ENCODE peak calls at places on chromosomes 3 and 15, in four cellular contexts. S, Q, E and R are unnamed samples.

GRCh38 chr15:59622289-59622688 is 10.7 kb downstream of the GCNT3 start:
- DNase-seq in S (peak; percentile 39), Q (no peak), E (peak; percentile 33), R (peak; percentile 44)

GRCh38 chr3:27971600-27971999 is 249.5 kb upstream of the EOMES start:
- DNase-seq in S (no peak), E (no peak), Q (no peak), R (no peak)

GRCh38 chr3:43747641-43748040 is 56.9 kb downstream of the ABHD5 start:
- DNase-seq in Q (no peak), E (no peak), S (no peak), R (no peak)

GRCh38 chr3:130963878-130964277 is 62.7 kb downstream of the ASTE1 start:
- DNase-seq in Q (no peak), E (no peak), S (no peak), R (peak; percentile 51)

GRCh38 chr15:60423540-60423939 is 25.8 kb upstream of the ANXA2 start:
- DNase-seq in S (no peak), Q (no peak), E (no peak), R (no peak)

GRCh38 chr3:177336841-177337430 is 139.7 kb upstream of the TBL1XR1 start:
- DNase-seq in S (no peak), E (no peak), Q (no peak), R (no peak)

GRCh38 chr3:131729561-131729960 is 226.8 kb upstream of the MRPL3 start:
- DNase-seq in E (no peak), Q (no peak), S (no peak), R (peak; percentile 9)

GRCh38 chr3:9396301-9396631 is 1.1 kb upstream of the SETD5 start:
- DNase-seq in Q (peak; percentile 72), S (peak; percentile 24), E (peak; percentile 85), R (peak; percentile 95)

GRCh38 chr15:48283361-48284157 is 47.7 kb upstream of the DUT start:
- DNase-seq in E (no peak), S (no peak), Q (no peak), R (no peak)

GRCh38 chr3:172388412-172389078 is 59.7 kb downstream of the GHSR start:
- DNase-seq in E (no peak), Q (no peak), S (no peak), R (no peak)

GRCh38 chr15:40843885-40844542 is at the start of gene SPINT1:
- DNase-seq in Q (no peak), E (peak; percentile 86), S (peak; percentile 43), R (no peak)

GRCh38 chr15:100330629-100331215 is 11.1 kb downstream of the ADAMTS17 start:
- DNase-seq in S (no peak), E (no peak), Q (no peak), R (no peak)

GRCh38 chr3:187678869-187679268 is 8.7 kb upstream of the SST start:
- DNase-seq in Q (no peak), S (no peak), E (peak; percentile 32), R (peak; percentile 39)

GRCh38 chr3:132064114-132064513 is 29.3 kb upstream of the CPNE4 start:
- DNase-seq in Q (no peak), E (no peak), S (no peak), R (no peak)

GRCh38 chr3:44398853-44399252 is 60.3 kb downstream of the TCAIM start:
- DNase-seq in E (no peak), Q (no peak), S (no peak), R (no peak)

GRCh38 chr3:18853269-18853668 is 295.0 kb upstream of the KCNH8 start:
- DNase-seq in S (no peak), Q (no peak), E (no peak), R (no peak)

GRCh38 chr3:25870452-25870851 is 80.6 kb downstream of the OXSM start:
- DNase-seq in S (no peak), Q (no peak), E (no peak), R (no peak)

GRCh38 chr3:160049570-160049969 is 60.9 kb downstream of the IL12A start:
- DNase-seq in E (no peak), S (no peak), Q (no peak), R (no peak)

GRCh38 chr3:160052385-160053047 is 63.9 kb downstream of the IL12A start:
- DNase-seq in S (no peak), Q (no peak), E (no peak), R (no peak)

GRCh38 chr3:160055659-160056058 is 67.0 kb downstream of the IL12A start:
- DNase-seq in S (no peak), Q (no peak), E (no peak), R (no peak)

GRCh38 chr3:160050019-160050418 is 61.4 kb downstream of the IL12A start:
- DNase-seq in S (no peak), E (no peak), Q (no peak), R (no peak)

GRCh38 chr3:160053048-160053391 is 64.4 kb downstream of the IL12A start:
- DNase-seq in S (no peak), Q (no peak), E (no peak), R (no peak)
- TF ChIP-seq SPI1 in S (no peak), Q (no peak), E (no peak), R (no peak)

GRCh38 chr3:129211345-129211744 is 27.6 kb upstream of the CNBP start:
- DNase-seq in E (no peak), S (no peak), Q (no peak), R (no peak)

GRCh38 chr3:129211772-129212171 is 28.1 kb upstream of the CNBP start:
- DNase-seq in S (no peak), E (peak; percentile 58), Q (no peak), R (peak; percentile 51)

GRCh38 chr3:129205109-129205832 is 21.6 kb upstream of the CNBP start:
- DNase-seq in S (no peak), E (no peak), Q (no peak), R (no peak)

GRCh38 chr3:129213238-129213637 is 29.5 kb upstream of the CNBP start:
- DNase-seq in Q (no peak), S (no peak), E (no peak), R (no peak)

DNA sequence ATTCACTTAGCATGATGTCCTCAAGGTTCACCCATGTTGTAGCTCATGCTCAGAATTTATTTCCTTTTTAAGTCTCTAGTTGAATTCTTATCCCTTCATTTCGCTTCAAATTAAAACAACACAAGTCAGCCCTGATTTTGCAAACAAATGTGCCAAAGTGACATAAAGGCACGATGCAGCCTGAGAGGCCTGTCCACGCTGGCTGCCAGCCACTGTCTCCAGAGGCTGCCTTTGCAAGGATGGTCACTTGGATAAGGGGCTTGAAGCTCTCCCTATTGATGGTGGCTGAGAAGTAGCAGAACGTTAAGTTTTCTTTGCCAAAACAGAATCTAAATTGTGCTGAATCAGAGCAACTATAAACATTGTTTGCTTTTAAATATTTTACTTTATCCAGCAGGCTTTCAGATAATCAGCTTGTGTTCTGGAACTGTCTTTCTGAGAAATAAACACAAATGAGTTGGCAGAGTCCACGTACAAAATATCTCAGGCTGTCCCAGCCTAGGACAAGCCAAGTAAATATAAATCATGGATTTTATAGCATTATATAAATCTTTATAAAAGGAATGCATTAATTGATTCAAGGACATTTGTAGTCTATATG is 23.8 kb upstream of the CNBP start:
- DNase-seq in Q (no peak), E (no peak), S (no peak), R (no peak)
- TF ChIP-seq POLR2AphosphoS5 in Q (no peak), E (no peak), S (no peak), R (no peak)

GRCh38 chr3:42501681-42502428 is 588 bp upstream of the VIPR1 start:
- DNase-seq in S (peak; percentile 53), E (peak; percentile 80), Q (no peak), R (peak; percentile 25)

GRCh38 chr3:42503957-42504333 is 1.5 kb downstream of the VIPR1 start:
- DNase-seq in E (no peak), S (no peak), Q (no peak), R (no peak)

GRCh38 chr3:42504334-42505202 is 2.1 kb downstream of the VIPR1 start:
- DNase-seq in E (no peak), S (no peak), Q (no peak), R (no peak)

GRCh38 chr3:42502429-42503250 is at the start of gene VIPR1:
- DNase-seq in Q (no peak), E (peak; percentile 100), S (peak; percentile 93), R (no peak)

DNA sequence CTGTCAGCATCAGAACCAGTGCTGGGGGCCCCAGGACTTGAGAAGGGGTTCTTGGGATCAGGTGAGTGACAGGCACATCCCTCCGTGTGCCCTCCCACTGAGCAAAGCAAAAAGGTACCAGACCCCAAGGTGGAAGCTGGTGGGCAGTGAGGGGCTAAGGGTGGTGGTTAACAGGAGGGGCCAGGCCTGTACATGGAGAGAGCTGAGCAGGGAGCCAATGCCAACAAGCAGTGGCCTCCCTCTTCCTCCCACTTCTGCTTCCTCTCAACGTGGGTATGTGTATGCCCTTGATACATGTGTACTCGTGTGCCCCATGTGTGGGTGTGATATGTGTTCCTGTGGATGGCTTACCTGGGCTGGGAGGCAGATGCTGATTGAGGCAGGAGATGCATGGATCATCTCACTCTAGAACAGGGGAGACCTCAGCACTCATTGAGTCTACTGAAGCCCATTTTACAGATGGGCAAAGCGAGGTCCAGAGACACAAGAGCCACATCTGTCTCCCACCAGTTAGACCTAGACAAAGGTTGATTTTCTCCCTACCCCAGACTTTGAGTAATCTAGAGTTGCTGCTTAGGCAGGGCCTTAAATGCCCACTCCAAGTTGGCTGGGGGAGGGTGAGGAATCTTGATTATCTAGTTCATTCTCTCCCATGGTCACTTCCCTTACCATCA is 945 bp downstream of the VIPR1 start:
- DNase-seq in Q (no peak), E (no peak), S (no peak), R (no peak)
- TF ChIP-seq SPI1 in Q (no peak), E (no peak), S (no peak), R (no peak)

GRCh38 chr3:123385981-123386380 is 62.9 kb downstream of the ADCY5 start:
- DNase-seq in S (no peak), E (no peak), Q (no peak), R (no peak)

GRCh38 chr3:123385499-123385898 is 63.4 kb downstream of the ADCY5 start:
- DNase-seq in Q (no peak), E (no peak), S (no peak), R (no peak)

GRCh38 chr3:123384256-123384655 is 64.6 kb downstream of the ADCY5 start:
- DNase-seq in S (no peak), Q (no peak), E (no peak), R (no peak)

GRCh38 chr3:123385072-123385471 is 63.8 kb downstream of the ADCY5 start:
- DNase-seq in Q (no peak), S (no peak), E (no peak), R (no peak)

DNA sequence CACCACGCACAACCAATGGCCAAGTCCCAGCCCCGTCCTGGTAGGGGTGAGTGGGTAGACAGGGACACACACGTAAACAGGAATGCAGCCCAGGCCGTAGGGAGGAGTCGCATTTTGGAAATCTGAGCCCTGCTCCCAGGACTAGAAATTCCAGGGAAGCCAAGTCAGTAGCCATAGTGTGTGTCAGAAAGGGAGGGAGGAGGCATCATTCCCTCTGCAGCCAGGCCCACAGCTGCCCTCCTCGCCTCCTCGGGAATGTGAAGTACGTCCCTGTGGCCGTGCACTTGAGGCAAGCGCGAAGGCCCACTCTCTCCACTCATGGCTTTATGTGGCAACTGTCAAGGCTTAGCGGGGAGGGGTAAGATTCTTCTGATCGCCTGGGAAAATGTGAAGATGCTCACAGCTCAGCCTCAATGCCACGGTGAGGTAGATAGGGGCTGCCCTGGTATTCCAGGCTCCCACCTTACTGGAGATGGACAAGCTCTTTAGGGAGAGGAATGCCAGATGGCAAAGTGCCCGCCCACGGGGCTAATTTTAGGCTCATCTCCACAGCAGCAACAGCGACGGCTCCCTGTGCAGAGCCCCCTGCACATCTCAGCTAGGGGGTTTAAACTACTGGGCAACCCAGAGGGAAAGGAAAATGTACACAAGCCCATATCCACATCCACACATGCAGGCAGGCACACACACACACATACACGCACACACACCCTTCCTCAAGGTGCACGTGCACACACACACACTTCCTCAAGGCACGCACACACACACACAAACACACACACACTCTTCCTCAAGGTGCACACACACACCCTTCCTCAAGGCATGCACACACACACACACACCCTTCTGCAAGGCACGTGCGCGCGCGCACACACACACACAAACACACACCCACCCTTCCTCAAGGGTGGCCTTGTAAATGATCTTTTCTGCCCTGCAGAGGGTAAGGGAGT is 65.5 kb downstream of the ADCY5 start:
- DNase-seq in Q (no peak), S (no peak), E (no peak), R (no peak)
- TF ChIP-seq POLR2AphosphoS5 in Q (no peak), S (no peak), E (no peak), R (no peak)

GRCh38 chr3:14377838-14378169 is 24.6 kb upstream of the SLC6A6 start:
- DNase-seq in Q (peak; percentile 25), S (no peak), E (no peak), R (peak; percentile 95)
- TF ChIP-seq SPI1 in Q (peak; percentile 45), S (peak; percentile 55), E (no peak), R (peak; percentile 90)